ENCODE peak calls at places on chromosome 5, in five cellular contexts. One of them, this sample, is unnamed. For H3K4me1, the result is how much of the 10 kb centered on the place peaks cover.

GRCh38 chr5:6573651-6574101 is 59.2 kb downstream of the NSUN2 start:
- DNase-seq in lower lobe of right lung: no peak
- DNase-seq in psoas muscle: no peak
- DNase-seq in heart left ventricle: no peak
- DNase-seq in tibial artery: no peak
- DNase-seq in this sample: no peak

GRCh38 chr5:81140942-81141341 is 92.2 kb upstream of the CKMT2 start:
- DNase-seq in lower lobe of right lung: no peak
- DNase-seq in psoas muscle: peak
- DNase-seq in heart left ventricle: peak
- DNase-seq in tibial artery: peak
- DNase-seq in this sample: peak

GRCh38 chr5:142287096-142287972 is 37.5 kb downstream of the SPRY4 start:
- DNase-seq in lower lobe of right lung: no peak
- DNase-seq in psoas muscle: no peak
- DNase-seq in heart left ventricle: no peak
- DNase-seq in tibial artery: no peak
- DNase-seq in this sample: no peak

GRCh38 chr5:145887976-145888574 is 15.3 kb upstream of the GRXCR2 start:
- DNase-seq in lower lobe of right lung: no peak
- DNase-seq in psoas muscle: no peak
- DNase-seq in heart left ventricle: no peak
- DNase-seq in tibial artery: no peak
- DNase-seq in this sample: peak

GRCh38 chr5:65924366-65925093 is 1.8 kb upstream of the ERBIN start:
- DNase-seq in lower lobe of right lung: no peak
- DNase-seq in psoas muscle: no peak
- DNase-seq in heart left ventricle: no peak
- DNase-seq in tibial artery: no peak
- DNase-seq in this sample: no peak

GRCh38 chr5:88675758-88676636 is 207.0 kb downstream of the MEF2C start:
- DNase-seq in lower lobe of right lung: no peak
- DNase-seq in psoas muscle: no peak
- DNase-seq in heart left ventricle: no peak
- DNase-seq in tibial artery: no peak
- DNase-seq in this sample: peak

GRCh38 chr5:168227973-168228615 is 63.4 kb upstream of the WWC1 start:
- DNase-seq in lower lobe of right lung: no peak
- DNase-seq in psoas muscle: no peak
- DNase-seq in heart left ventricle: no peak
- DNase-seq in tibial artery: no peak
- DNase-seq in this sample: no peak

GRCh38 chr5:107808671-107809137 is 138.0 kb upstream of the EFNA5 start:
- DNase-seq in lower lobe of right lung: no peak
- DNase-seq in psoas muscle: no peak
- DNase-seq in heart left ventricle: no peak
- DNase-seq in tibial artery: no peak
- DNase-seq in this sample: peak

GRCh38 chr5:173633304-173633703 is 16.9 kb upstream of the BOD1 start:
- DNase-seq in lower lobe of right lung: no peak
- DNase-seq in psoas muscle: no peak
- DNase-seq in heart left ventricle: no peak
- DNase-seq in tibial artery: no peak
- DNase-seq in this sample: no peak

GRCh38 chr5:58497956-58498942 is 7.0 kb downstream of the GAPT start:
- DNase-seq in lower lobe of right lung: no peak
- DNase-seq in psoas muscle: no peak
- DNase-seq in heart left ventricle: no peak
- DNase-seq in tibial artery: peak
- DNase-seq in this sample: peak

GRCh38 chr5:163963881-163964280 is 458.5 kb downstream of the MAT2B start:
- DNase-seq in lower lobe of right lung: no peak
- DNase-seq in psoas muscle: no peak
- DNase-seq in heart left ventricle: no peak
- DNase-seq in tibial artery: no peak
- DNase-seq in this sample: no peak

GRCh38 chr5:1448511-1449011 is 3.3 kb upstream of the SLC6A3 start:
- DNase-seq in lower lobe of right lung: no peak
- DNase-seq in psoas muscle: no peak
- DNase-seq in heart left ventricle: no peak
- DNase-seq in tibial artery: no peak
- DNase-seq in this sample: no peak

GRCh38 chr5:132022737-132023136 is 11.3 kb upstream of the ACSL6 start:
- DNase-seq in lower lobe of right lung: no peak
- DNase-seq in psoas muscle: no peak
- DNase-seq in heart left ventricle: no peak
- DNase-seq in tibial artery: no peak
- DNase-seq in this sample: no peak

GRCh38 chr5:147675168-147675567 is 107.4 kb downstream of the JAKMIP2 start:
- DNase-seq in lower lobe of right lung: no peak
- DNase-seq in psoas muscle: no peak
- DNase-seq in heart left ventricle: no peak
- DNase-seq in tibial artery: no peak
- DNase-seq in this sample: no peak

GRCh38 chr5:177303121-177303924 is at the start of the genes PRELID1 and RAB24:
- DNase-seq in lower lobe of right lung: peak
- DNase-seq in psoas muscle: peak
- DNase-seq in heart left ventricle: peak
- DNase-seq in tibial artery: peak
- DNase-seq in this sample: peak

GRCh38 chr5:150498501-150498900 is 9.4 kb upstream of the NDST1 start:
- DNase-seq in lower lobe of right lung: no peak
- DNase-seq in psoas muscle: no peak
- DNase-seq in heart left ventricle: no peak
- DNase-seq in tibial artery: no peak
- DNase-seq in this sample: no peak
- H3K4me1 ChIP-seq in lower lobe of right lung: half or more
- H3K4me1 ChIP-seq in psoas muscle: half or more
- H3K4me1 ChIP-seq in heart left ventricle: half or more
- H3K4me1 ChIP-seq in tibial artery: half or more
- H3K4me1 ChIP-seq in this sample: under half

DNA sequence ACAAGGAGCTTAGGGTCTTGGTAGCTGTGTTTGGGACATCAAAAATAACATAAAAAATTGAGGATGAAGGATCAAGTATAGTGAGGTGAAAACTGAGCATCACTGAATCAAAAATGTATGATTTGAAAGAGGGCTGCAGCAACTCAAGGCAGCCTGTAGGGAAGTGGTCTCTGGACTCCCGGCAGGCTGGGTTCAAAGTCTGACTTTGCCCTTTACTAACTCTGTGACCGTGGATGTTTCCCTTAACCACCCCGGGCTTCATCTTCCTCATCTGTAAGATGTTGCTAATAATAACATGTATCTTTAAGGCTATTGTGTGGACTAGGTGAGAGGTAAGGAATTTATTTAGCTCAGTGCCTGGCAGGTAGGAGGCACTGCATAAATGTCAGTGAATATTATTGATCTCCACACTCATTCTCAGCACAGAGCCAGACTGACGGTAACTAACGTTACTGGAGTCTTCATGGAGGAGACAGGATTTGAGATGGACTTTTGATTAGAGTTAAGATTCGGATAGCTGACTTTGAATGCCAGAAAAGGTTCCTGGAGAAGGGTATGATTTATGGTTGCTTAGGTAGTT is 367.3 kb downstream of the NDUFS4 start:
- DNase-seq in lower lobe of right lung: no peak
- DNase-seq in psoas muscle: no peak
- DNase-seq in heart left ventricle: no peak
- DNase-seq in tibial artery: no peak
- DNase-seq in this sample: no peak
- TF ChIP-seq CTCF in lower lobe of right lung: no peak
- TF ChIP-seq CTCF in psoas muscle: no peak
- TF ChIP-seq CTCF in heart left ventricle: no peak
- TF ChIP-seq CTCF in tibial artery: no peak
- TF ChIP-seq CTCF in this sample: no peak

DNA sequence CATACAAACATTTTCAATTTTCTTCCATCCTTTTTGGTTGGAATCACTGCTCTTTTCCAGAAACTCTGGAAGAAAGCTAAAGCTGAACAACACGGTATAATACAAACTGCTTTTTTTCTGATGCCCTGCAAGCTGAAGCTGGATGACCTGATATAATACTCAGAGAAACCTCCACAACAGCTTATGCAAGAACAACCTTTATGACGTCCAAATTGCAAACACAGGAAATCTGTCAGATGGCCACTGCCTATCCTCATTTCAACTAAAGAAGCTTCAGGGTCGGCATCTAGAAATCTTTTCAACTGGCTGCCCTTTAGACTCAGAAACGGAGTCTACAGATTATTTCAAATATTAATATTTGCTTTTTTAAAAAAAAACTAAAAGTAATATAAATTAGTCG is 106.5 kb upstream of the PRDM9 start:
- DNase-seq in lower lobe of right lung: no peak
- DNase-seq in psoas muscle: no peak
- DNase-seq in heart left ventricle: no peak
- DNase-seq in tibial artery: no peak
- DNase-seq in this sample: no peak
- H3K27ac ChIP-seq in lower lobe of right lung: no peak
- H3K27ac ChIP-seq in psoas muscle: no peak
- H3K27ac ChIP-seq in heart left ventricle: no peak
- H3K27ac ChIP-seq in tibial artery: no peak
- H3K27ac ChIP-seq in this sample: no peak

GRCh38 chr5:68264024-68264956 is 48.7 kb downstream of the PIK3R1 start:
- DNase-seq in lower lobe of right lung: no peak
- DNase-seq in psoas muscle: no peak
- DNase-seq in heart left ventricle: peak
- DNase-seq in tibial artery: no peak
- DNase-seq in this sample: no peak
- H3K4me1 ChIP-seq in lower lobe of right lung: half or more
- H3K4me1 ChIP-seq in psoas muscle: half or more
- H3K4me1 ChIP-seq in heart left ventricle: half or more
- H3K4me1 ChIP-seq in tibial artery: half or more
- H3K4me1 ChIP-seq in this sample: under half

DNA sequence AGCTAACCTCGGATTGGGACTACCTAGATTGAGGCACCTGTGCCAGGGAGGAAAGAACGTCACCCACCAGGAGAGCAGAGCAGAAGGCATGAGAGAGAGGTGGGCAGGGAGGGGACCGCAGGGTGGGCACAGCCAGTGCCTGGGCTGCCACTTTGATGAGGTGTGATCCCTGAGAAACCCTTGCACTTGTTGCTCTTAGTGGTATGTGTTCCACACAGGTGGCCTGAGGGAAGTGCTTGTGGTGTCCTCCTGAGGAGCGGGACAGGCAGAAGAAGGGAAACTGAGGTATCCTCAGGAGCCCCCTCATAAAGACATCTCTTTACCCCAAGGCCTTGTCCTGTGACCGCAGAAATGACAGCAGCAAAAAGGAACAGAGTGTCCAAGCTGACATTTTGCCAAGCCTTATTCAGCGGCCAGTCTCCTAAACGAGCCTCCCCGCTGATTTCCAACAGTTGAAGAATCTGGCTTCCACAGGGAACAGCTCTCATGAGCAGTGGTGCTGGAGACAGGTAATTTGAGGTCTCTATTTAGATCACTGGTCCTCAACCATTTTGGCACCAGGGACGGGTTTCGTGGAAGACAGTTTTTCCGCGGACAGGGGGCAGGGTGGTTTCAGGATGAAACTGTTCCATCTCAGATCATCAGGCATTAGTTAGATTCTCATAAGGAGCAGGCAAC is 82.4 kb downstream of the FOXD1 start:
- DNase-seq in lower lobe of right lung: no peak
- DNase-seq in psoas muscle: no peak
- DNase-seq in heart left ventricle: no peak
- DNase-seq in tibial artery: no peak
- DNase-seq in this sample: no peak
- TF ChIP-seq CTCF in lower lobe of right lung: no peak
- TF ChIP-seq CTCF in psoas muscle: no peak
- TF ChIP-seq CTCF in heart left ventricle: no peak
- TF ChIP-seq CTCF in tibial artery: no peak
- TF ChIP-seq CTCF in this sample: no peak

GRCh38 chr5:154366353-154366752 is 79.4 kb upstream of the SAP30L start:
- DNase-seq in lower lobe of right lung: no peak
- DNase-seq in psoas muscle: no peak
- DNase-seq in heart left ventricle: no peak
- DNase-seq in tibial artery: no peak
- DNase-seq in this sample: no peak

GRCh38 chr5:154365823-154366222 is 80.0 kb upstream of the SAP30L start:
- DNase-seq in lower lobe of right lung: no peak
- DNase-seq in psoas muscle: no peak
- DNase-seq in heart left ventricle: no peak
- DNase-seq in tibial artery: no peak
- DNase-seq in this sample: no peak

GRCh38 chr5:154368041-154368800 is 77.6 kb upstream of the SAP30L start:
- DNase-seq in lower lobe of right lung: no peak
- DNase-seq in psoas muscle: no peak
- DNase-seq in heart left ventricle: no peak
- DNase-seq in tibial artery: peak
- DNase-seq in this sample: no peak

GRCh38 chr5:154364845-154365244 is 81.0 kb upstream of the SAP30L start:
- DNase-seq in lower lobe of right lung: no peak
- DNase-seq in psoas muscle: no peak
- DNase-seq in heart left ventricle: no peak
- DNase-seq in tibial artery: no peak
- DNase-seq in this sample: no peak

DNA sequence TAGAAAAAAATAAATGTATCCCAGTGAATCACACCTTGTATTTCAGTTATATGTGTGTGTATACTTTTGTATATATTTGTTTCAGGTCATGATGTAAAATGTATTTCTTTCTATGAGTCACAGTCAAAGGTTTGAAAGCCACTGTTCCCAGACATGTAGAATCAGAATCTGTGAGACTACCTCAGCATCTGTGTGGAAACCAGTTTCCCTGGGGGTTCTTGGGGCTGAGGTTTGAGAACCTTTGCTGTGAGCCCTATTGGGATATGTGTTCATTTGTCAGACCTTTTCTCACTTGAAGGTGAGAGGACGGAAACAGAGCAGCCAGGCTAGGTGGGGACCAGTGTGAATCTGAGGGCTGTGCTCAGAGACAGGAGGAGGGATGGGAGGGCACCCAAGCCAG is 78.7 kb upstream of the SAP30L start:
- DNase-seq in lower lobe of right lung: no peak
- DNase-seq in psoas muscle: no peak
- DNase-seq in heart left ventricle: no peak
- DNase-seq in tibial artery: no peak
- DNase-seq in this sample: no peak
- H3K27ac ChIP-seq in lower lobe of right lung: peak
- H3K27ac ChIP-seq in psoas muscle: no peak
- H3K27ac ChIP-seq in heart left ventricle: peak
- H3K27ac ChIP-seq in tibial artery: peak
- H3K27ac ChIP-seq in this sample: no peak